ENCODE peak calls at places on chromosomes 4 and X, in ten cellular contexts. Z, B, L, S, X, Q, W, Y, F and T are unnamed samples.

GRCh38 chrX:123487226-123487625 is 245.6 kb downstream of the THOC2 start:
- DNase-seq in Z (no peak), B (peak; percentile 15), L (no peak), S (no peak), X (no peak), Q (no peak), W (no peak), Y (no peak), F (no peak), T (no peak)

GRCh38 chrX:47191331-47191730 is 2.3 kb upstream of the UBA1 start:
- DNase-seq in Z (no peak), B (peak; percentile 12), L (no peak), S (peak; percentile 32), X (peak; percentile 61), Q (peak; percentile 41), W (no peak), Y (peak; percentile 59), F (peak; percentile 60), T (peak; percentile 13)

GRCh38 chrX:151697537-151697936 is 2.3 kb downstream of the PRRG3 start:
- DNase-seq in Z (no peak), B (peak; percentile 60), L (no peak), S (no peak), X (no peak), Q (peak; percentile 85), W (no peak), Y (peak; percentile 5), F (peak; percentile 90), T (no peak)

GRCh38 chr4:25258980-25259578 is 25.2 kb downstream of the PI4K2B start:
- DNase-seq in Z (no peak), B (peak; percentile 61), L (no peak), S (no peak), X (no peak), Q (peak; percentile 53), W (no peak), Y (peak; percentile 57), F (no peak), T (no peak)

GRCh38 chr4:17280266-17280665 is 231.6 kb downstream of the QDPR start:
- DNase-seq in Z (no peak), B (no peak), L (no peak), S (no peak), X (no peak), Q (no peak), W (no peak), Y (no peak), F (no peak), T (no peak)

GRCh38 chrX:9644335-9644734 is 121.3 kb downstream of the GPR143 start:
- DNase-seq in Z (no peak), B (no peak), L (no peak), S (peak; percentile 62), X (no peak), Q (peak; percentile 82), W (no peak), Y (peak; percentile 57), F (no peak), T (peak; percentile 3)

GRCh38 chr4:2416564-2417195 is 1.8 kb downstream of the ZFYVE28 start:
- DNase-seq in Z (no peak), B (no peak), L (no peak), S (no peak), X (peak; percentile 58), Q (peak; percentile 49), W (no peak), Y (no peak), F (peak; percentile 61), T (no peak)

GRCh38 chr4:143618811-143619210 is 81.7 kb downstream of the FREM3 start:
- DNase-seq in Z (no peak), B (no peak), L (no peak), S (no peak), X (no peak), Q (no peak), W (no peak), Y (no peak), F (no peak), T (no peak)

GRCh38 chr4:7325541-7325940 is 109.2 kb downstream of the PSAPL1 start:
- DNase-seq in Z (no peak), B (no peak), L (no peak), S (no peak), X (no peak), Q (no peak), W (peak; percentile 44), Y (no peak), F (peak; percentile 77), T (no peak)

GRCh38 chr4:84379881-84380618 is 119.0 kb downstream of the NKX6-1 start:
- DNase-seq in Z (no peak), B (peak; percentile 61), L (no peak), S (no peak), X (no peak), Q (peak; percentile 67), W (no peak), Y (peak; percentile 96), F (peak; percentile 8), T (no peak)

GRCh38 chr4:75172551-75172950 is 239.6 kb downstream of the PARM1 start:
- DNase-seq in Z (no peak), B (no peak), L (no peak), S (no peak), X (no peak), Q (no peak), W (no peak), Y (no peak), F (no peak), T (no peak)

GRCh38 chrX:24647257-24648058 is at the start of gene PCYT1B:
- DNase-seq in Z (peak; percentile 59), B (peak; percentile 46), L (peak; percentile 76), S (peak; percentile 90), X (peak; percentile 66), Q (peak; percentile 81), W (peak; percentile 75), Y (peak; percentile 27), F (no peak), T (peak; percentile 32)

GRCh38 chrX:103215037-103215767 is at the start of gene BEX4:
- DNase-seq in Z (peak; percentile 86), B (peak; percentile 26), L (peak; percentile 86), S (peak; percentile 68), X (peak; percentile 86), Q (peak; percentile 59), W (peak; percentile 86), Y (peak; percentile 79), F (peak; percentile 92), T (peak; percentile 71)

GRCh38 chr4:68984947-68985346 is 33.3 kb upstream of the UGT2A3 start:
- DNase-seq in Z (no peak), B (no peak), L (no peak), S (no peak), X (no peak), Q (no peak), W (no peak), Y (no peak), F (no peak), T (no peak)

GRCh38 chr4:73979407-73979806 is 2.4 kb downstream of the PF4 start:
- DNase-seq in Z (no peak), B (no peak), L (no peak), S (no peak), X (no peak), Q (no peak), W (no peak), Y (no peak), F (no peak), T (no peak)

GRCh38 chrX:151396042-151396826 is 772 bp upstream of the VMA21 start:
- DNase-seq in Z (no peak), B (peak; percentile 24), L (no peak), S (peak; percentile 87), X (peak; percentile 60), Q (peak; percentile 60), W (peak; percentile 62), Y (peak; percentile 61), F (peak; percentile 85), T (peak; percentile 19)

GRCh38 chr4:181291615-181292014 is 951.6 kb upstream of the TENM3 start:
- DNase-seq in Z (no peak), B (no peak), L (no peak), S (no peak), X (no peak), Q (no peak), W (no peak), Y (no peak), F (no peak), T (no peak)

GRCh38 chr4:64781737-64782326 is 372.6 kb upstream of the TECRL start:
- DNase-seq in Z (peak; percentile 21), B (peak; percentile 21), L (peak; percentile 0), S (peak; percentile 6), X (no peak), Q (peak; percentile 21), W (no peak), Y (peak; percentile 63), F (peak; percentile 26), T (no peak)

GRCh38 chr4:104860227-104861123 is 286.2 kb upstream of the TET2 start:
- DNase-seq in Z (peak; percentile 82), B (peak; percentile 50), L (peak; percentile 41), S (peak; percentile 83), X (no peak), Q (peak; percentile 54), W (no peak), Y (peak; percentile 73), F (peak; percentile 77), T (no peak)

GRCh38 chr4:77147400-77147782 is 9.6 kb upstream of the CCNG2 start:
- DNase-seq in Z (no peak), B (no peak), L (no peak), S (no peak), X (no peak), Q (no peak), W (no peak), Y (no peak), F (no peak), T (no peak)

GRCh38 chr4:146456681-146457080 is 65.1 kb downstream of the SLC10A7 start:
- DNase-seq in Z (no peak), B (no peak), L (no peak), S (no peak), X (no peak), Q (no peak), W (no peak), Y (no peak), F (no peak), T (no peak)

GRCh38 chr4:94889961-94890360 is 132.2 kb downstream of the BMPR1B start:
- DNase-seq in Z (no peak), B (no peak), L (no peak), S (no peak), X (no peak), Q (peak; percentile 14), W (no peak), Y (peak; percentile 26), F (no peak), T (no peak)

GRCh38 chr4:98687876-98688275 is 29.5 kb upstream of the TSPAN5 start:
- DNase-seq in Z (no peak), B (no peak), L (no peak), S (no peak), X (no peak), Q (peak; percentile 26), W (no peak), Y (no peak), F (no peak), T (no peak)

GRCh38 chrX:132426695-132427281 is 62.0 kb downstream of the MBNL3 start:
- DNase-seq in Z (no peak), B (peak; percentile 21), L (no peak), S (no peak), X (no peak), Q (peak; percentile 16), W (no peak), Y (peak; percentile 23), F (no peak), T (no peak)

GRCh38 chr4:138035781-138036258 is 206.3 kb downstream of the SLC7A11 start:
- DNase-seq in Z (peak; percentile 44), B (peak; percentile 78), L (peak; percentile 26), S (peak; percentile 34), X (no peak), Q (peak; percentile 33), W (no peak), Y (peak; percentile 57), F (peak; percentile 68), T (no peak)

GRCh38 chr4:7384929-7385890 is 49.5 kb downstream of the PSAPL1 start:
- DNase-seq in Z (no peak), B (no peak), L (no peak), S (no peak), X (peak; percentile 5), Q (no peak), W (peak; percentile 54), Y (no peak), F (no peak), T (no peak)